ENCODE peak calls at places on chromosome 1, in eight cellular contexts. U is lung, D is pancreas, E is suprapubic skin, S is testis, G is upper lobe of right lung, C is lower lobe of right lung, P is stomach. W is an unnamed sample.

GRCh38 chr1:3067671-3068399 is 1.2 kb upstream of the PRDM16 start:
- DNase-seq in G (peak), E (peak), C (peak), U (no peak), S (no peak), D (peak), P (no peak), W (no peak)

GRCh38 chr1:58251415-58252073 is 295.0 kb downstream of the OMA1 start:
- DNase-seq in D (no peak), E (no peak), S (no peak), P (no peak), C (no peak), G (no peak), U (no peak), W (no peak)

GRCh38 chr1:5998051-5998905 is 6.1 kb upstream of the NPHP4 start:
- DNase-seq in D (peak), C (peak), E (peak), U (no peak), G (peak), P (no peak), S (no peak), W (no peak)

GRCh38 chr1:206461602-206462455 is 8.4 kb upstream of the IKBKE start:
- DNase-seq in C (no peak), E (no peak), U (peak), D (no peak), G (no peak), S (peak), P (peak), W (peak)

GRCh38 chr1:115189814-115190541 is 100.7 kb upstream of the TSPAN2 start:
- DNase-seq in C (no peak), P (no peak), S (no peak), G (no peak), U (no peak), D (no peak), E (no peak), W (peak)

GRCh38 chr1:23792151-23792945 is 1.4 kb downstream of the LYPLA2 start:
- DNase-seq in S (no peak), G (peak), D (no peak), U (no peak), P (no peak), E (no peak), C (peak), W (no peak)

GRCh38 chr1:100440075-100440809 is 87.9 kb downstream of the CDC14A start:
- DNase-seq in E (no peak), U (no peak), C (no peak), D (no peak), P (peak), G (no peak), S (no peak), W (no peak)

GRCh38 chr1:182397653-182398388 is 2.6 kb downstream of the TEDDM1 start:
- DNase-seq in D (no peak), G (peak), U (peak), C (peak), E (no peak), P (peak), S (no peak), W (peak)

GRCh38 chr1:26531651-26532131 is 2.1 kb downstream of the RPS6KA1 start:
- DNase-seq in D (peak), E (no peak), S (no peak), U (peak), C (peak), G (peak), P (peak), W (peak)

GRCh38 chr1:22472596-22472995 is 20.9 kb downstream of the ZBTB40 start:
- DNase-seq in D (no peak), E (no peak), S (no peak), C (no peak), P (peak), U (no peak), G (no peak), W (no peak)

GRCh38 chr1:186326009-186326408 is 49.0 kb downstream of the TPR start:
- DNase-seq in G (no peak), C (no peak), U (no peak), E (no peak), P (no peak), S (no peak), D (no peak), W (no peak)

GRCh38 chr1:155942578-155943141 is 1.2 kb downstream of the RXFP4 start:
- DNase-seq in C (no peak), E (peak), U (no peak), S (no peak), G (peak), P (no peak), D (no peak), W (no peak)

GRCh38 chr1:211944733-211945500 is 90.4 kb downstream of the INTS7 start:
- DNase-seq in P (peak), D (peak), G (no peak), E (no peak), U (no peak), C (no peak), S (peak), W (peak)

GRCh38 chr1:20578062-20578461 is 10.8 kb upstream of the CDA start:
- DNase-seq in C (no peak), E (no peak), P (no peak), U (no peak), D (no peak), S (no peak), G (no peak), W (no peak)

GRCh38 chr1:168733241-168733640 is 4.2 kb upstream of the DPT start:
- DNase-seq in U (no peak), P (no peak), E (no peak), D (no peak), C (no peak), G (no peak), S (no peak), W (no peak)

GRCh38 chr1:230648114-230648513 is 5.8 kb downstream of the COG2 start:
- DNase-seq in P (no peak), D (no peak), G (no peak), S (no peak), U (no peak), E (no peak), C (no peak), W (no peak)

GRCh38 chr1:179369751-179370341 is 4.1 kb downstream of the AXDND1 start:
- DNase-seq in G (no peak), S (peak), D (no peak), E (no peak), C (no peak), U (no peak), P (no peak), W (peak)

GRCh38 chr1:910881-911721 is 12.6 kb upstream of the SAMD11 start:
- DNase-seq in D (peak), C (no peak), G (peak), U (no peak), E (peak), S (no peak), P (peak), W (peak)

GRCh38 chr1:43447891-43448708 is 5.6 kb downstream of the HYI start:
- DNase-seq in E (peak), G (no peak), C (no peak), U (no peak), P (peak), S (peak), D (peak), W (no peak)

GRCh38 chr1:1306070-1306660 is 1.6 kb downstream of the ACAP3 start:
- DNase-seq in P (no peak), G (no peak), D (no peak), S (no peak), C (no peak), U (no peak), E (no peak), W (no peak)

GRCh38 chr1:73034255-73034654 is 751.9 kb upstream of the NEGR1 start:
- DNase-seq in C (no peak), S (no peak), E (no peak), G (no peak), U (no peak), D (no peak), P (no peak), W (no peak)

GRCh38 chr1:14824314-14824915 is 225.9 kb downstream of the KAZN start:
- DNase-seq in S (no peak), C (no peak), E (no peak), D (no peak), P (no peak), U (no peak), G (no peak), W (no peak)

GRCh38 chr1:150352883-150353282 is 11.1 kb upstream of the RPRD2 start:
- DNase-seq in D (no peak), S (no peak), P (no peak), E (no peak), U (no peak), G (no peak), C (no peak), W (no peak)

GRCh38 chr1:30111431-30111830 is 612.0 kb downstream of the MATN1 start:
- DNase-seq in U (no peak), G (peak), D (no peak), E (no peak), C (no peak), P (peak), S (peak), W (peak)

GRCh38 chr1:16498573-16499359 is 15.3 kb downstream of the RNU1-1 start:
- DNase-seq in G (peak), E (peak), D (peak), P (peak), S (peak), C (peak), U (peak), W (peak)
- TF ChIP-seq CTCF in G (no peak), E (peak), D (no peak), P (no peak), S (no peak), C (peak), U (no peak), W (peak)

GRCh38 chr1:226919995-226920394 is 20.1 kb upstream of the COQ8A start:
- DNase-seq in U (no peak), C (no peak), S (no peak), D (no peak), G (no peak), E (no peak), P (no peak), W (no peak)

GRCh38 chr1:226919587-226919986 is 20.5 kb upstream of the COQ8A start:
- DNase-seq in E (no peak), U (no peak), D (no peak), S (no peak), C (no peak), P (no peak), G (no peak), W (no peak)

GRCh38 chr1:226915672-226915995 is 24.5 kb upstream of the COQ8A start:
- DNase-seq in C (no peak), G (no peak), D (no peak), S (no peak), U (no peak), P (no peak), E (no peak), W (no peak)

GRCh38 chr1:226912587-226913176 is 27.4 kb upstream of the COQ8A start:
- DNase-seq in D (peak), C (peak), P (peak), E (no peak), S (peak), G (peak), U (peak), W (peak)

GRCh38 chr1:226916497-226916896 is 23.6 kb upstream of the COQ8A start:
- DNase-seq in E (no peak), D (no peak), S (no peak), C (no peak), G (no peak), P (no peak), U (no peak), W (no peak)
- H3K27ac ChIP-seq in E (no peak), D (no peak), S (no peak), C (no peak), G (no peak), P (no peak), U (no peak), W (no peak)

GRCh38 chr1:160780398-160780755 is 15.6 kb upstream of the LY9 start:
- DNase-seq in E (no peak), C (no peak), P (no peak), D (no peak), G (no peak), S (no peak), U (no peak), W (no peak)
- TF ChIP-seq CTCF in E (no peak), C (no peak), P (no peak), D (no peak), G (no peak), S (peak), U (no peak), W (no peak)

GRCh38 chr1:153549741-153550397 is 811 bp upstream of the S100A3 start:
- DNase-seq in D (peak), S (no peak), U (no peak), C (no peak), P (no peak), G (peak), E (no peak), W (no peak)
- H3K27ac ChIP-seq in D (peak), S (no peak), U (peak), C (peak), P (no peak), G (peak), E (peak), W (peak)